ENCODE peak calls at places on chromosomes 11 and 22, in five cellular contexts. I, Q, P, C and Y are unnamed samples.

GRCh38 chr11:75591966-75592365 is 29.9 kb downstream of the SERPINH1 start:
- DNase-seq in Q (no peak), C (no peak), I (no peak), P (no peak), Y (no peak)

GRCh38 chr11:130121430-130121978 is 38.1 kb upstream of the ST14 start:
- DNase-seq in I (no peak), Q (no peak), C (no peak), P (peak), Y (no peak)

GRCh38 chr22:32620992-32621391 is 146.4 kb downstream of the FBXO7 start:
- DNase-seq in Q (no peak), P (no peak), C (no peak), I (no peak), Y (no peak)

GRCh38 chr22:19875531-19876313 is 21.0 kb upstream of the GNB1L start:
- DNase-seq in C (no peak), I (no peak), P (no peak), Q (peak), Y (no peak)

GRCh38 chr11:33723238-33723881 is 12.9 kb downstream of the CD59 start:
- DNase-seq in P (peak), I (no peak), C (no peak), Q (no peak), Y (no peak)

GRCh38 chr11:75031224-75031753 is 42.6 kb downstream of the NEU3 start:
- DNase-seq in Q (no peak), I (no peak), C (no peak), P (peak), Y (no peak)

GRCh38 chr11:18780329-18780728 is 11.3 kb downstream of the PTPN5 start:
- DNase-seq in P (no peak), I (no peak), Q (no peak), C (no peak), Y (no peak)

GRCh38 chr11:72617080-72617744 is 57.0 kb downstream of the PDE2A start:
- DNase-seq in I (no peak), P (no peak), C (no peak), Q (no peak), Y (peak)

GRCh38 chr11:74791333-74792100 is 42.9 kb downstream of the RNF169 start:
- DNase-seq in Q (peak), P (no peak), C (no peak), I (no peak), Y (no peak)

GRCh38 chr11:103940542-103940941 is 95.9 kb upstream of the DDI1 start:
- DNase-seq in Q (no peak), C (no peak), I (no peak), P (no peak), Y (no peak)

GRCh38 chr11:623999-624704 is 603 bp downstream of the CDHR5 start:
- DNase-seq in I (no peak), C (no peak), Q (no peak), P (no peak), Y (no peak)

GRCh38 chr11:74330065-74330858 is 18.8 kb upstream of the P4HA3 start:
- DNase-seq in Q (no peak), P (no peak), I (no peak), C (no peak), Y (no peak)

GRCh38 chr11:87290304-87290922 is 252.7 kb downstream of the TMEM135 start:
- DNase-seq in Q (no peak), I (peak), P (peak), C (no peak), Y (no peak)

GRCh38 chr11:119705362-119705761 is 23.6 kb downstream of the NECTIN1 start:
- DNase-seq in I (no peak), C (no peak), Q (no peak), P (no peak), Y (no peak)

GRCh38 chr22:45201678-45202332 is 38.1 kb downstream of the NUP50 start:
- DNase-seq in I (no peak), Q (no peak), P (no peak), C (no peak), Y (no peak)

GRCh38 chr11:93719310-93719709 is 22.0 kb downstream of the TAF1D start:
- DNase-seq in Q (no peak), C (no peak), I (no peak), P (no peak), Y (no peak)

GRCh38 chr22:44723801-44724200 is 21.8 kb downstream of the PRR5 start:
- DNase-seq in C (no peak), I (no peak), Q (no peak), P (no peak), Y (no peak)

GRCh38 chr11:73633999-73634398 is 12.4 kb upstream of the PLEKHB1 start:
- DNase-seq in Q (no peak), I (no peak), P (no peak), C (no peak), Y (no peak)

GRCh38 chr11:110294509-110294908 is 1.9 kb downstream of the RDX start:
- DNase-seq in P (no peak), C (no peak), Q (no peak), I (no peak), Y (no peak)

GRCh38 chr22:50602338-50602700 is 1.7 kb downstream of the MAPK8IP2 start:
- DNase-seq in C (no peak), I (no peak), Q (no peak), P (no peak), Y (no peak)

GRCh38 chr11:110763249-110764011 is 51.2 kb upstream of the ARHGAP20 start:
- DNase-seq in P (peak), Q (peak), C (no peak), I (no peak), Y (no peak)

GRCh38 chr11:8015753-8016239 is 28.7 kb downstream of the EIF3F start:
- DNase-seq in I (no peak), C (no peak), Q (no peak), P (no peak), Y (no peak)

GRCh38 chr22:19696504-19697276 is 17.6 kb upstream of the SEPTIN5 start:
- DNase-seq in C (no peak), P (no peak), I (no peak), Q (no peak), Y (no peak)

GRCh38 chr22:29183971-29184595 is 21.6 kb upstream of the EMID1 start:
- DNase-seq in C (no peak), Q (no peak), P (no peak), I (no peak), Y (no peak)

GRCh38 chr11:7551571-7551970 is 37.8 kb downstream of the PPFIBP2 start:
- DNase-seq in Q (no peak), I (no peak), P (no peak), C (no peak), Y (no peak)

GRCh38 chr11:128420277-128420676 is 167.1 kb downstream of the ETS1 start:
- DNase-seq in P (no peak), I (no peak), C (no peak), Q (no peak), Y (no peak)

GRCh38 chr11:119832536-119832935 is 103.5 kb upstream of the NECTIN1 start:
- DNase-seq in P (peak), I (no peak), Q (peak), C (no peak), Y (no peak)

GRCh38 chr11:69541001-69541285 is 59.5 kb downstream of the LINC01488 start:
- DNase-seq in C (no peak), P (no peak), I (no peak), Q (no peak), Y (no peak)

GRCh38 chr11:119615003-119615878 is 113.8 kb downstream of the NECTIN1 start:
- DNase-seq in I (no peak), C (peak), P (no peak), Q (no peak), Y (peak)

GRCh38 chr11:118437046-118437735 is 899 bp downstream of the KMT2A start:
- DNase-seq in C (no peak), Q (peak), I (peak), P (no peak), Y (no peak)

GRCh38 chr11:123308077-123308476 is 113.0 kb upstream of the CLMP start:
- DNase-seq in C (no peak), Q (no peak), I (peak), P (peak), Y (no peak)

GRCh38 chr22:46592390-46592872 is 27.8 kb upstream of the GRAMD4 start:
- DNase-seq in C (no peak), P (peak), I (no peak), Q (no peak), Y (peak)

GRCh38 chr11:13440100-13440855 is 22.7 kb downstream of the BTBD10 start:
- DNase-seq in I (no peak), C (no peak), Q (peak), P (peak), Y (peak)